ENCODE peak calls at places on chromosomes 13 and 19, in four cellular contexts. One of them, this sample, is unnamed.

GRCh38 chr13:60329221-60329983 is 67.6 kb upstream of the TDRD3 start:
- DNase-seq in IMR-90: peak; percentile 16
- DNase-seq in mesendoderm: peak; percentile 84
- DNase-seq in H1: peak; percentile 71
- DNase-seq in this sample: peak; percentile 67

GRCh38 chr19:49129238-49129583 is 9.9 kb downstream of the PPFIA3 start:
- DNase-seq in IMR-90: no peak
- DNase-seq in mesendoderm: peak; percentile 31
- DNase-seq in H1: peak; percentile 63
- DNase-seq in this sample: peak; percentile 92

GRCh38 chr19:17929056-17929455 is 3.8 kb upstream of the CCDC124 start:
- DNase-seq in IMR-90: no peak
- DNase-seq in mesendoderm: no peak
- DNase-seq in H1: no peak
- DNase-seq in this sample: no peak

GRCh38 chr19:7346488-7346971 is 2.2 kb upstream of the ARHGEF18 start:
- DNase-seq in IMR-90: no peak
- DNase-seq in mesendoderm: no peak
- DNase-seq in H1: no peak
- DNase-seq in this sample: no peak

GRCh38 chr19:17052439-17052838 is 22.8 kb downstream of the HAUS8 start:
- DNase-seq in IMR-90: peak; percentile 59
- DNase-seq in mesendoderm: peak; percentile 70
- DNase-seq in H1: peak; percentile 67
- DNase-seq in this sample: peak; percentile 58

GRCh38 chr19:35760711-35761349 is 2.9 kb downstream of the PROSER3 start:
- DNase-seq in IMR-90: no peak
- DNase-seq in mesendoderm: no peak
- DNase-seq in H1: no peak
- DNase-seq in this sample: no peak

GRCh38 chr13:42354246-42355117 is 82.5 kb downstream of the AKAP11 start:
- DNase-seq in IMR-90: peak; percentile 48
- DNase-seq in mesendoderm: peak; percentile 37
- DNase-seq in H1: no peak
- DNase-seq in this sample: no peak

GRCh38 chr13:77429320-77430142 is 102.6 kb upstream of the MYCBP2 start:
- DNase-seq in IMR-90: no peak
- DNase-seq in mesendoderm: no peak
- DNase-seq in H1: no peak
- DNase-seq in this sample: no peak

GRCh38 chr19:1768248-1768647 is 14.9 kb downstream of the ONECUT3 start:
- DNase-seq in IMR-90: no peak
- DNase-seq in mesendoderm: peak; percentile 81
- DNase-seq in H1: peak; percentile 96
- DNase-seq in this sample: peak; percentile 87

GRCh38 chr19:3276341-3276799 is 51.9 kb downstream of the CELF5 start:
- DNase-seq in IMR-90: no peak
- DNase-seq in mesendoderm: no peak
- DNase-seq in H1: peak; percentile 94
- DNase-seq in this sample: peak; percentile 99

GRCh38 chr19:29569038-29569911 is 36.8 kb upstream of the POP4 start:
- DNase-seq in IMR-90: no peak
- DNase-seq in mesendoderm: no peak
- DNase-seq in H1: no peak
- DNase-seq in this sample: no peak

GRCh38 chr13:99086869-99087129 is 108.9 kb upstream of the DOCK9 start:
- DNase-seq in IMR-90: no peak
- DNase-seq in mesendoderm: peak; percentile 41
- DNase-seq in H1: no peak
- DNase-seq in this sample: peak; percentile 43

GRCh38 chr13:39956036-39956435 is 300.6 kb downstream of the COG6 start:
- DNase-seq in IMR-90: no peak
- DNase-seq in mesendoderm: no peak
- DNase-seq in H1: no peak
- DNase-seq in this sample: no peak

DNA sequence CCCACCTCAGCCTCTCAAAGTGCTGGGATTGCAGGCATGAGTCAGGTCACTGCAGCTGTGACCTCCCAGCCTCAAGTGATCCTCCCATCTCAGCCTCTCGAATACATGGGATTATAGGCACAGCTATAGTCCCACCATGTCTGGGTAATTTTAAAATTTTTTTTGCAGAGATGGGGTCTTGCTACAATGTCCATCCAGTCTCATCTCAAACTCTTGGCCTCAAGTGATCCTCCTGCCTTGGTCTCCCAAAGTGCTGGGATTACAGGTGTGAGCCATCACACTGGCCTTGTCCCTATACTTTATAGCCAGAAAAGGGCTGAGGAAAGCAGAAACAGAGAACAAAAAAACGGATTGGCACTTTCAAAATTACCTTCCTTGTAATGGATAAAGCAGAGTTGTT is 4.8 kb upstream of the FBXO27 start:
- DNase-seq in IMR-90: no peak
- DNase-seq in mesendoderm: no peak
- DNase-seq in H1: no peak
- DNase-seq in this sample: no peak
- H4K5ac ChIP-seq in IMR-90: no peak overlapping the region
- H4K5ac ChIP-seq in mesendoderm: no peak overlapping the region
- H4K5ac ChIP-seq in H1: no peak overlapping the region
- H4K5ac ChIP-seq in this sample: no peak overlapping the region

DNA sequence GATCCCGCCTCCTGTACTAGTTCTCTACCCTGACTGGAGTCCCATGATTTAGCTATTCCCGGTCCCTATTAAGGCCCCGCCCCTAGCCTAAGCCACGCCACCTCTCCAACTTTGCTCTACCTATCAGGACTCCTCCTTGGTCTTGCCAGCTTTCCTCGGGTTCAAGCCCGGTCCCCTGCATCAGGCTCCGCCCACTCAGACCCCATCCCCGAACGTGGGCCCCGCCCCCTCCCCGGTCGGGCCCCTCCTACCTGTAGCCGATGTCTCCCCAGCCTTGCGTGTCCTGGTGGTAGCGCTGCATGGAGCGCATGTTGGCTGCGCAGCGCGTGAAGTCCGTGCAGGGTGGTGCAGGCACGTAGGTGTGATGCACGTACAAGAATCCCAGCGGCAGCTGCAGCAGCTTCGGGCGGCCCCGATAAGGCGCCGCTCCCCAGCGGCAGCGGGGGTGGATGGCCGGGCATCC is 7.3 kb upstream of the RASAL3 start:
- DNase-seq in IMR-90: no peak
- DNase-seq in mesendoderm: no peak
- DNase-seq in H1: no peak
- DNase-seq in this sample: peak; percentile 96
- H3K23ac ChIP-seq in IMR-90: no peak overlapping the region
- H3K23ac ChIP-seq in mesendoderm: no peak overlapping the region
- H3K23ac ChIP-seq in H1: no peak overlapping the region
- H3K23ac ChIP-seq in this sample: no peak overlapping the region

DNA sequence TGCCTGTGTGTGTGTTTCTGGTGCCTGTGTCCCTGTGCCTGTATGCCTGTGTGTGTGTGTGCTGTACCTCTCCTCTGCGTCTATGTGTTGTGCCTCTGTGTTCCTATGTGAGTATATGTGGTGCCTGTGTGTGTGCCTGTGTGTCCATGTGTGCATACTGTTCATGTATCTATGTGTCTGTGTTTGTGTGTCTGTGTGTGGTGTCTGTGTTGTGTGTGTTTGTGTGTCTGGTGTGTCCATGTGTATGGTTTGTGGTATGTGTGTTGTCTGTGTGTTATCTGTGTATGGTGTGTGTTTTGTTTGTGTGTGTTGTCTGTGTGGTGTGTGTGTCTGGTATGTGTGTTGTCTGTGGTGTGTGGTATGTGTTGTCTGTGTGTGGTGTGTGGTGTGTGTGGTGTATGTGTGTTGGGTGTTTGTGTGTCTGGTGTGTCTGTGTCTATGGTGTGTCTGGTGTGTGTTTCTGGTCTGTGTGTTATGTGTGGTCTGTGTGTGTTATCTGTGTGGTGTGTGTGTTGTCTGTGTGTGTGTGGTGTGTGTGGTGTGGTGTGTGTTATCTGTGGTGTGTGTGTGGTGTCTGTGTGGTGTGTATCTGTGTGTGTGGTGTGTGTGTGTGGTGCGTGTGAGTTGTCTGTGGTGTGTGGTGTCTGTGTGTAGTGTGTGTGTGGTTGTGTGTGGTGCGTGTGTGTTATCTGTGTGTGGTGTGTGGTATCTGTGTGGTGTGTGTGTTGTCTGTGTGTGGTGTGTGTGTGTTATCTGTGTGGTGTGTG is 20.4 kb downstream of the HDGFL2 start:
- DNase-seq in IMR-90: no peak
- DNase-seq in mesendoderm: no peak
- DNase-seq in H1: no peak
- DNase-seq in this sample: no peak
- H4K5ac ChIP-seq in IMR-90: no peak overlapping the region
- H4K5ac ChIP-seq in mesendoderm: no peak overlapping the region
- H4K5ac ChIP-seq in H1: no peak overlapping the region
- H4K5ac ChIP-seq in this sample: no peak overlapping the region

GRCh38 chr19:45070214-45070613 is 6.1 kb downstream of the ZNF296 start:
- DNase-seq in IMR-90: no peak
- DNase-seq in mesendoderm: no peak
- DNase-seq in H1: no peak
- DNase-seq in this sample: no peak

GRCh38 chr19:45071969-45072790 is 4.1 kb downstream of the ZNF296 start:
- DNase-seq in IMR-90: no peak
- DNase-seq in mesendoderm: no peak
- DNase-seq in H1: peak; percentile 60
- DNase-seq in this sample: peak; percentile 69

GRCh38 chr19:45069056-45069455 is 7.2 kb downstream of the ZNF296 start:
- DNase-seq in IMR-90: no peak
- DNase-seq in mesendoderm: peak; percentile 71
- DNase-seq in H1: no peak
- DNase-seq in this sample: peak; percentile 84

GRCh38 chr19:45071545-45071938 is 4.7 kb downstream of the ZNF296 start:
- DNase-seq in IMR-90: no peak
- DNase-seq in mesendoderm: no peak
- DNase-seq in H1: no peak
- DNase-seq in this sample: no peak

GRCh38 chr19:45070861-45071544 is 5.3 kb downstream of the ZNF296 start:
- DNase-seq in IMR-90: no peak
- DNase-seq in mesendoderm: no peak
- DNase-seq in H1: no peak
- DNase-seq in this sample: no peak
- H3K23ac ChIP-seq in IMR-90: no peak overlapping the region
- H3K23ac ChIP-seq in mesendoderm: no peak overlapping the region
- H3K23ac ChIP-seq in H1: no peak overlapping the region
- H3K23ac ChIP-seq in this sample: no peak overlapping the region

DNA sequence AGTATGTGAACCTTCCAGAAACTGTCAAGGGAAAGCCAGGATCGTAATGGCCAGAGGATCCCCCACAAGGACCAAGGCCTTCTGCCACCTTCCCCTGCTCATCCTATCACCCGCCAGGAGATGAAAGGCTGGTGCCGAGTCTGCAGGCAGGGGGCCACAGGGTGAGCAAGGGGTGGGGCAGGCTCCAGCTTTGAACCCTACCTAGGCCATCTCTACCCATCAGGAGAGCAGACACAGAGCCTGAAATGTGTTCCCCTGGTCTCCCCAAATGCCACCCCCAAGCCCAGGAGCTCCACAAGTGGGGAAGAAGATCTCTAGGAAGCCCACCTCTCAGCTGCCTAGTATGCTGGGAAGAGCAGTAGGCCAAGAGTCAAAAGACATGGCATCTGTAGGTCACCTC is 95.1 kb downstream of the KCTD15 start:
- DNase-seq in IMR-90: no peak
- DNase-seq in mesendoderm: no peak
- DNase-seq in H1: no peak
- DNase-seq in this sample: no peak
- H4K5ac ChIP-seq in IMR-90: no peak overlapping the region
- H4K5ac ChIP-seq in mesendoderm: no peak overlapping the region
- H4K5ac ChIP-seq in H1: no peak overlapping the region
- H4K5ac ChIP-seq in this sample: no peak overlapping the region